ENCODE peak calls at places on chromosome 16, in six cellular contexts. R is left lung, C is heart right ventricle, T is uterus, X is lung, Z is lower lobe of right lung. U is an unnamed sample.

GRCh38 chr16:719815-720506 is 985 bp upstream of the ANTKMT start:
- DNase-seq in R (no peak), C (no peak), T (no peak), X (no peak), Z (no peak), U (no peak)

GRCh38 chr16:89737341-89738071 is 16.2 kb downstream of the ZNF276 start:
- DNase-seq in R (no peak), C (no peak), T (no peak), X (no peak), Z (no peak), U (no peak)

GRCh38 chr16:57240872-57241271 is 4.2 kb upstream of the ARL2BP start:
- DNase-seq in R (no peak), C (no peak), T (no peak), X (no peak), Z (no peak), U (no peak)

GRCh38 chr16:25033852-25034251 is 18.7 kb upstream of the ARHGAP17 start:
- DNase-seq in R (peak; percentile 68), C (no peak), T (no peak), X (peak; percentile 66), Z (no peak), U (peak; percentile 57)

GRCh38 chr16:49622421-49623402 is 233.2 kb downstream of the ZNF423 start:
- DNase-seq in R (no peak), C (no peak), T (peak; percentile 11), X (no peak), Z (no peak), U (no peak)

GRCh38 chr16:57325458-57325857 is 33.1 kb upstream of the CCL22 start:
- DNase-seq in R (no peak), C (no peak), T (no peak), X (no peak), Z (no peak), U (no peak)

GRCh38 chr16:46730126-46730525 is 18.0 kb downstream of the MYLK3 start:
- DNase-seq in R (no peak), C (no peak), T (no peak), X (no peak), Z (no peak), U (no peak)

GRCh38 chr16:48366165-48367093 is 18.8 kb downstream of the SIAH1 start:
- DNase-seq in R (no peak), C (no peak), T (peak; percentile 60), X (peak; percentile 65), Z (no peak), U (no peak)

GRCh38 chr16:8182761-8183160 is 407.6 kb downstream of the TMEM114 start:
- DNase-seq in R (no peak), C (no peak), T (no peak), X (no peak), Z (no peak), U (no peak)

GRCh38 chr16:28609631-28610594 is at the start of gene SULT1A1:
- DNase-seq in R (peak; percentile 85), C (peak; percentile 57), T (no peak), X (peak; percentile 86), Z (peak; percentile 90), U (peak; percentile 97)

GRCh38 chr16:21301168-21301894 is 23.2 kb upstream of the CRYM start:
- DNase-seq in R (peak; percentile 83), C (peak; percentile 61), T (peak; percentile 73), X (peak; percentile 73), Z (peak; percentile 82), U (peak; percentile 87)

GRCh38 chr16:89370601-89371000 is 119.8 kb downstream of the ANKRD11 start:
- DNase-seq in R (no peak), C (no peak), T (no peak), X (no peak), Z (no peak), U (no peak)

GRCh38 chr16:65772134-65772732 is 594.3 kb upstream of the CDH5 start:
- DNase-seq in R (no peak), C (no peak), T (peak; percentile 17), X (no peak), Z (no peak), U (no peak)

GRCh38 chr16:734208-734980 is 6.4 kb downstream of the CIAO3 start:
- DNase-seq in R (no peak), C (peak; percentile 19), T (no peak), X (no peak), Z (no peak), U (no peak)

GRCh38 chr16:75789237-75789636 is 62.9 kb upstream of the CPHXL start:
- DNase-seq in R (no peak), C (no peak), T (no peak), X (no peak), Z (no peak), U (no peak)

GRCh38 chr16:64545769-64546168 is 576.1 kb downstream of the CDH11 start:
- DNase-seq in R (no peak), C (no peak), T (no peak), X (no peak), Z (no peak), U (no peak)

GRCh38 chr16:3998793-3999478 is 117.3 kb downstream of the ADCY9 start:
- DNase-seq in R (no peak), C (no peak), T (peak; percentile 52), X (no peak), Z (peak; percentile 28), U (no peak)

GRCh38 chr16:83615131-83615530 is 192.6 kb upstream of the HSBP1 start:
- DNase-seq in R (no peak), C (no peak), T (no peak), X (no peak), Z (no peak), U (no peak)

GRCh38 chr16:87086575-87086974 is 230.6 kb downstream of the C16orf95 start:
- DNase-seq in R (no peak), C (no peak), T (no peak), X (no peak), Z (no peak), U (no peak)

GRCh38 chr16:19287241-19287640 is 1.7 kb downstream of the CLEC19A start:
- DNase-seq in R (no peak), C (no peak), T (no peak), X (no peak), Z (no peak), U (no peak)

GRCh38 chr16:11967195-11967911 is 2.3 kb downstream of the TNFRSF17 start:
- DNase-seq in R (no peak), C (no peak), T (no peak), X (no peak), Z (no peak), U (no peak)

DNA sequence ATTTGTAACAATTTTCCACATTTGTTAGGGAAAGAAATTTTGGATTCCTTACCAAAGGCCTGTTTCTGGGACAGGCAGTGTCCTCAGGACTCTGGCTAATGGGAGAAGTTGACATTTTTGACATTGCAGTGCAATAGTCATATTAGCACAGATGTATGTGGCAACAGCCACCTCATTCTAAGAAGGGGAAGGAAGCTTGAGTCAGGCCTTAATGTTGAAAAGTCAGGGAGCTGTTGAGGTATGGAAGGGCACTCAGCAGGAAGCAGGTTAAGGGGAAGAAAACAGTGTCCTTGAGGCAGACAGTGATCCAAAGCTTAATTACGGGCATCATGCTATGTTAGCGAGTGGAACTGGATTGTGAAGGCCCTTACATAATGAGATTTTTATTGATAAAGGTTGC is 20.9 kb downstream of the AKTIP start:
- DNase-seq in R (no peak), C (no peak), T (no peak), X (no peak), Z (no peak), U (no peak)
- H3K36me3 ChIP-seq in R (peaks cover 92% of the 10 kb centered on the region), C (peaks cover 2% of the 10 kb centered on the region), T (no peaks in the 10 kb centered on the region), X (peaks cover 19% of the 10 kb centered on the region), Z (peaks cover 97% of the 10 kb centered on the region), U (peaks cover 44% of the 10 kb centered on the region)

DNA sequence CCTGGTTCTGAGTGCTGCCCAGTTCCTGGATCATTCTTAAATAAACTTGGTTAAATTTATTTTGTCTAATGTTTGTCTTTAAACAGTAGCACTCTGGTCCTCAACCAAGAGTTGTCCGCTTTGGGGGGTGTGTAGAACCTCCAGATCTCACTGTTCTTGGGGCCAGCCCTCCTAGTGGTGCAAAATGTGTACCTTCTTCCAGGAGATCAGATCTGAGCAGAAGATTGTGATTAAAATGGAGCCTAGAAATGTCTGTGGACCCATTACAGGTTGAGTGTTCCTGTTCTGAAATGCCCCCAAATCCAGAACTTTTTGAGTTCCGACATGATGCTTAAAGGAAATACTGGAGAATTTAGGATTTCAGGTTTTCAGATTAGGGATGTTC is 46.0 kb upstream of the CLEC18A start:
- DNase-seq in R (no peak), C (no peak), T (no peak), X (no peak), Z (no peak), U (no peak)
- H3K36me3 ChIP-seq in R (peaks cover 67% of the 10 kb centered on the region), C (no peaks in the 10 kb centered on the region), T (no peaks in the 10 kb centered on the region), X (peaks cover 12% of the 10 kb centered on the region), Z (peaks cover 20% of the 10 kb centered on the region), U (peaks cover 7% of the 10 kb centered on the region)

DNA sequence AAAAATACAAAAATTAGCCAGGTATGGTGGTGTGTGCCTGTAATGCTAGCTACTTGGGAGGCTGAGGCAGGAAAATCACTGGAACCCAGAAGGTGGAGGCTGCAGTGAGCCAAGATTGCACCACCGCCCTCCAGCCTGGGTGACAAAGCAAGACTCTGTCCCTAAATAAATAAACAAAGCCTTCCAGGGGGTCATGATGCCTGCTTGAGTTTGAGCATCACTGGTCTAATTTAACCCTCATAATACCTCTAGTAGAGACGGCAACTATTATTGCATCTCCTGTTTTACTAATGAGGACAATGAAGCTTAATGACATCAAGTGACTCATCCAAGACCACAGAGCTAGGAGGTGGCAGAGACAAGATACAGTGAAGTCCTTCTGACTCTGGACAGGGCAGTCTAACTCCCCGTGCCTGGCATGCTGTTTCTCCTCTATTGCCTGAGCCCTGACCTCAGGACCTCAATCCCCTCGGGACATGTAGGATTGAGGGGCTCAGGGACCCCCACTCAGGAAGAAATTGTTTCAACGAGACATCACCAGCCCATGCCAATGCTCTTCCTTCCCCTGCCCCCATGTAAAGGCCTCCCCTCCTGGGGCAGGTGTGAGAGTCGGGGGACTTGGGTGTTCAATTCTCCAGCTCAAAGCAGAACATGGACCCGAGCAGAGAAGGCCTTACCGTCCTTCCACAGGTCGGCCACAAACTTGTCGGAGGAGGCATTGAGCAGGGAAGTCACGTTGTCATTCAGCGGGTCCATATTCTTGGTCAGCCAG is 102.9 kb downstream of the NDE1 start:
- DNase-seq in R (no peak), C (no peak), T (no peak), X (no peak), Z (no peak), U (no peak)
- H3K36me3 ChIP-seq in R (no peaks in the 10 kb centered on the region), C (no peaks in the 10 kb centered on the region), T (no peaks in the 10 kb centered on the region), X (peaks cover under 1% of the 10 kb centered on the region), Z (peaks cover 11% of the 10 kb centered on the region), U (no peaks in the 10 kb centered on the region)

GRCh38 chr16:31085371-31085770 is 3.4 kb downstream of the PRSS53 start:
- DNase-seq in R (no peak), C (no peak), T (no peak), X (no peak), Z (no peak), U (no peak)
- H3K36me3 ChIP-seq in R (peaks cover 96% of the 10 kb centered on the region), C (no peaks in the 10 kb centered on the region), T (no peaks in the 10 kb centered on the region), X (peaks cover 35% of the 10 kb centered on the region), Z (peaks cover 66% of the 10 kb centered on the region), U (peaks cover 14% of the 10 kb centered on the region)